ENCODE peak calls at places on chromosomes 7 and 10, in six cellular contexts. S is fibroblast of lung, Z is K562, A is astrocyte, C is neuronal stem cell, D is HepG2. I is an unnamed sample.

GRCh38 chr7:74225400-74225799 is 15.6 kb downstream of the LAT2 start:
- DNase-seq in D (no peak), C (no peak), Z (no peak), S (no peak), A (no peak), I (no peak)

GRCh38 chr10:132169766-132170560 is 16.8 kb upstream of the DPYSL4 start:
- DNase-seq in S (no peak), C (no peak), D (no peak), Z (no peak), A (no peak), I (no peak)

GRCh38 chr10:124543971-124544370 is 82.3 kb downstream of the LHPP start:
- DNase-seq in C (no peak), A (no peak), S (no peak), Z (no peak), D (no peak), I (peak)

GRCh38 chr7:28469562-28469961 is 57.2 kb downstream of the CREB5 start:
- DNase-seq in Z (no peak), A (no peak), S (no peak), D (no peak), C (no peak), I (no peak)

GRCh38 chr7:41943098-41943577 is 240.2 kb upstream of the INHBA start:
- DNase-seq in D (peak), C (peak), S (peak), A (peak), Z (peak), I (peak)

GRCh38 chr10:116925061-116925460 is 75.8 kb downstream of the ENO4 start:
- DNase-seq in D (no peak), A (no peak), Z (no peak), C (no peak), S (no peak), I (no peak)

GRCh38 chr10:126902157-126902556 is 3.1 kb upstream of the DOCK1 start:
- DNase-seq in C (no peak), A (peak), Z (no peak), D (peak), S (peak), I (no peak)

GRCh38 chr10:103967433-103968142 is 648 bp downstream of the SLK start:
- DNase-seq in C (peak), S (peak), A (peak), D (no peak), Z (peak), I (peak)

GRCh38 chr10:122460891-122461293 is 461 bp upstream of the HTRA1 start:
- DNase-seq in S (peak), Z (no peak), C (no peak), D (no peak), A (no peak), I (no peak)

GRCh38 chr7:84529480-84530205 is 335.1 kb upstream of the SEMA3A start:
- DNase-seq in A (peak), Z (no peak), C (no peak), S (peak), D (no peak), I (no peak)

GRCh38 chr10:91511549-91512330 is 101.6 kb downstream of the HECTD2 start:
- DNase-seq in S (peak), A (peak), D (no peak), Z (no peak), C (no peak), I (no peak)

GRCh38 chr7:26101471-26102151 is 50.4 kb upstream of the NFE2L3 start:
- DNase-seq in C (peak), S (no peak), D (peak), A (no peak), Z (no peak), I (no peak)
- H3K9ac ChIP-seq in C (no peak), S (no peak), D (peak), A (no peak), Z (no peak), I (no peak)

GRCh38 chr7:153406486-153406872 is 645.7 kb upstream of the DPP6 start:
- DNase-seq in Z (no peak), A (no peak), S (no peak), D (no peak), C (no peak), I (no peak)
- H2AFZ ChIP-seq in Z (no peak), A (no peak), S (no peak), D (no peak), C (no peak), I (no peak)

DNA sequence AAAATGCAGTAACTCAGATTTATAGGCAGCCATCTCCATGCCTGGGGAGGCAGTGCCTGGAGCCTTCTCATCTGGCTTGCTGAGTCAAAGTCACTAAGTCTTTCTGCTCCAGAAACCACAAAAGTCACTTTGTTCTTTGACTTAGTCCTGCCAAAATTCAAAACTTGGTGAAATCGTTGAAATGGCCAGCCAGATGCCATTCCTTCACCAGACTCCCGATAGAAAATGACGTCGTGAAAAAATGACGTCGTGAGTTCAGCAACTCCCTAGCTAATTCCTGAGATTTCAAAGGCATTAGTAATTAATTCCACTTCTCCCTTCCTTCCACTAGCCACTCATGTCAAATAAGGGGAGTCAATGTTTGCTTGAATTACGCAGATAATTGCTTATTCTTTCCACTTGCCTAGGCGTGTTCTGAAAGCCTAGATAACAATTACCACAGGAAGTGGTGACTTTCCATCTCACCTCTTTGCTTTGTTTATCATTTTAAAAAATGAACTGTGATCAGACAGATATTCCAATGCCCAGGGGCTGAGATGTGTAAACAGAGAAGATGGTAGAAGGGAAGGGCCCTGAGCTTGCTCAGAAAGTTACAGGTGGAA is 48.5 kb upstream of the OSBPL3 start:
- DNase-seq in C (no peak), A (peak), S (peak), Z (no peak), D (peak), I (no peak)
- H3K4me2 ChIP-seq in C (no peak), A (peak), S (no peak), Z (peak), D (peak), I (no peak)

DNA sequence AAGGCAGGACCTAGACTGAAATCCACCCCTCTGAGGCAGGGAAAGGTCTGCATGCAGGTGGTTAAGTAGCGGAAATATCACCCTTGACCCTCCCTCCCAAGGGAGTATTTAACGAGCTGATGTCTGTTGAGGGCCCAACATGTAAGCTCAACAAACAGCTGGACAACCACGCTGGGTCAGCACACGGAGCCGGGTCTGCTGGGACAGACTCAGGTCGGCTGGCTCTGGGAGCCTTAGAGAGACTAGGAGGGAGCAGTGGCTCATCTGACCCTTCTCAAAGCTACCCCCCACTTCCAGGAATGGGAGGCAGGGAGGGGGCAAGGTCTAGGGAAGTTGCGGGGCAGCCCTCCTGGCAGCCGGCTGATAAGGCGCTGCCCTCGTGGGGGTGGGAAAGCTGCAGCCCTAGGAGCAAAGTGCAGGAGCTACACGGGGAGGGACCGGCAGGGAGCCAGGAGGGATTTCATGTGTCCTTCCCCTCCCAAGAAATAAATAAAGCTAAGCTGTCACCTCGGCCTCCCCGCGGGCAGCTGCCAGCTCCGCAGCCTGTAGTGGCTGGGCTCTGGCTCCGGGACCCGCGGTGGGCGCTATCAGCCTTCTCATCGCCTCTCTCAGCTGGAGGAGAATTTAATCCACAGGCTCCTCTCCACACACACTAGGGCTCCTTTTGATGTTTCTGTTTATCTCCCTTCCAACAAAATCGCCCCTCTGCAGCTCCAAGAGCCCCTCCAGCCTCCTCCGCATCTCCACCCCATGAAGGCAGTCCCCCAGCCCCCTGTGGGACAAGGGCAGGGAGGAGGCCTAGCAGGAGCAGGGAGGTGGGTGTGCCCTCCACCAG is 80.8 kb downstream of the C10orf105 start:
- DNase-seq in S (no peak), Z (peak), D (peak), A (no peak), C (no peak), I (no peak)
- H3K9ac ChIP-seq in S (no peak), Z (peak), D (peak), A (no peak), C (no peak), I (no peak)

DNA sequence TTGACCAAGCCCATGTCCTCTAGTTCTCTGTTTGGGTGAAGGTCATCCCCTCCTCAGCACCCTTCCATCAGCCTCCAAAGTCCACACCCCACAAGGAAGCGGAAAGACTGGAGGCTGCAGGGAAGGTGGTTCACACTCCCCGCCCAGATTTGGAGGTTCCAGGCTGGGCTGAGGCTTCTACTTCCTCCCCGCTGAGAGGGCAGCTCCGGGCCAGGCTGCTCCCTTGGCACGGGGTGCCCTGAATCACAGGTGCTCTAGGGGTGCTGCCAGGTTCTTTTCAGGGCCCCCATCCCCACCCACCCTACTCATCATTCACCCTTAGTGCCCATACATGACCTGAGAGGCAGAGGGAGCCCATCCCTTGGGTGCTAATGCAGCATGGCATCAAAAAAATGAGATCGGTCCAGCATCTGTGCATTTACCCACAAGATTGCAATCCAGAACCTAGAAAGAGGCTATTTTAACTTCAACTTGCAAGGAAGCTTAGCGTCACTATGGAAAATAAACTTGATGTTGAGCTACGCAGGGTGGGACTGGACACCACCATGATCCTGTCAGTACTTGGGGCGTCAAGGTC is 47.3 kb upstream of the ZMIZ1 start:
- DNase-seq in Z (no peak), A (no peak), C (no peak), S (no peak), D (no peak), I (no peak)
- H2AFZ ChIP-seq in Z (peak), A (no peak), C (no peak), S (no peak), D (no peak), I (no peak)

GRCh38 chr7:133252506-133252857 is 396 bp upstream of the EXOC4 start:
- DNase-seq in C (no peak), D (no peak), S (no peak), A (no peak), Z (no peak), I (no peak)
- H3K4me2 ChIP-seq in C (no peak), D (peak), S (no peak), A (peak), Z (peak), I (peak)

GRCh38 chr10:92696606-92697383 is 7.0 kb downstream of the HHEX start:
- DNase-seq in S (no peak), C (no peak), Z (peak), D (peak), A (no peak), I (peak)

GRCh38 chr10:92697663-92698511 is 8.1 kb downstream of the HHEX start:
- DNase-seq in S (no peak), A (no peak), C (no peak), D (peak), Z (no peak), I (peak)

GRCh38 chr10:92695679-92696605 is 6.2 kb downstream of the HHEX start:
- DNase-seq in A (peak), D (no peak), Z (peak), S (peak), C (peak), I (peak)

GRCh38 chr10:92699518-92700272 is 9.9 kb downstream of the HHEX start:
- DNase-seq in A (no peak), S (peak), C (peak), Z (peak), D (no peak), I (peak)

DNA sequence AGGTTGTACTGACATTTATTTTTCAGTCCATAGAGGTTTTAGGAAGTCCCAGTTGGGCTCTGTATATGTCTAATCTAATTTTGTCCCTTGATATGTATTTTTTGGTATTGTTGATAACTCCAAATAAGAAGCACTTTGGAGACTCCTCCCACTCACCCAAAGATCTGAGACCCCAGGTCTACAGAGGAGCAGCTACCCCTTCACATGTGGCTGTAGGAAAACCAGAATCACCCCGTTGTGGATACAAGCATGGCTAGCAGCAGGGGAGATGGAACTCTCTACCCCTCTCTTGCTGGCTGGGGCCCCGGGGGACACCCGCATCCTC is 9.4 kb downstream of the HHEX start:
- DNase-seq in A (no peak), C (no peak), S (no peak), D (no peak), Z (no peak), I (no peak)
- H3K9ac ChIP-seq in A (peak), C (no peak), S (no peak), D (no peak), Z (peak), I (peak)

GRCh38 chr10:76415559-76415958 is 984.1 kb downstream of the LRMDA start:
- DNase-seq in C (no peak), Z (no peak), S (no peak), A (no peak), D (no peak), I (no peak)

GRCh38 chr10:76405932-76406331 is 974.5 kb downstream of the LRMDA start:
- DNase-seq in D (no peak), S (no peak), C (no peak), Z (no peak), A (no peak), I (no peak)

GRCh38 chr10:76408646-76409045 is 977.2 kb downstream of the LRMDA start:
- DNase-seq in D (no peak), Z (no peak), S (peak), C (no peak), A (peak), I (no peak)

GRCh38 chr10:76416642-76417041 is 985.2 kb downstream of the LRMDA start:
- DNase-seq in D (no peak), Z (no peak), C (no peak), S (no peak), A (no peak), I (no peak)

DNA sequence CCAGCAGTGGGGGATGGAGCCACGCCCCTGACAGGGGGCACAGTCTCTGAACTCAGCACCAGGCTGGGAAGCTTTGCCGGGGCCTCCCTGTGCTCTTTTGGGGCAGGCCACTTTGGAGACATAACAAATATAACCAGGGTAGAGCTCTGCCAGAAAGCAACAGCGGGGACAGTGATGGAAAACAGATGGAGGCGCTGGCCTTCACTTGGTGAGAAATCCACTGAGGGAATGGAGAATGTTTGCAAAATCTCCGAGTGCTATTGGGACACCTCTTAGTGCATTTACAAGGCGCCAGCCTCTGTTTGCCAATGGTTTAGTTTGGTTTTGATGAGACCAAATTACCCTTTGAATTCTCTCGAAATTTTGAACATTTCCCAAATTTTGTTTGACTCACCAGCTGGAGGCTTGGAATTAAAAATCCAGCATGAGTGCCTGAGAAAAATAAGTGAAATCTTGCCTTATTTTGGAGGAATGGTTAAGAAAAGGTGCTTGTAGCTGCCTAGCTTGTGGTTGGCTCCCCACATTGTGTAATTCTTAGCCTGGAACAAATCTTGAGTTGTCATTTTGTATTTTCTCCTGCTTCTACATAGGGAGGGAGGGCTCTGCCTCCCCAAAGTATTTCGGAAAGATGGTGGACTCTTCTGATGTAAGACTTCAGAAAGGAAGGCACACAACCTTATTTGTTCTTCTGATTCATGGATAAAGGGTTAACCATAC is 980.5 kb downstream of the LRMDA start:
- DNase-seq in D (no peak), S (no peak), Z (no peak), A (no peak), C (no peak), I (no peak)
- H2AFZ ChIP-seq in D (no peak), S (no peak), Z (no peak), A (no peak), C (no peak), I (no peak)

DNA sequence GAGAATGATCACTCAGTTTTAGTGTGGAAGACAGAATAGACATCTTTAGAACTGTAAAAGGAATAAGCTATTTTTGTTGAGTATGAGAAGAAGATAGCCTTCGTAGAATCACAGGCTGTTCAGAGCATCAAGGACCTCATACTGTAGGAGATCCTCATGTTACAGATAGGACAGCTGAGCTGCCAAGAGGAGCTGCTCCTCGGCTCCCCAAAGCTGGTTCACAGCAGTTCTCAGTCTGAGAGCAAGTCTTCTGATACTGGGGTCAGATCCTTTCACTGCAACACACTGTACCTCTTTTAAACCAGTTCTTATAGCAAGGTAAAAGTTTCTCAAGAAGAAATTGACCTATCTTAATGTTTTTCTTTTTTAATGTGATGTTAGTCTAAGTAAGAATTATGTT is 17.1 kb downstream of the CCNY start:
- DNase-seq in Z (no peak), C (no peak), A (no peak), D (no peak), S (no peak), I (no peak)
- H3K4me2 ChIP-seq in Z (no peak), C (no peak), A (no peak), D (no peak), S (no peak), I (peak)

I was measured in Karpas-422.